ENCODE peak calls at places on chromosome 21, in seven cellular contexts. One of them, this sample, is unnamed.

GRCh38 chr21:36150192-36150711 is 6.4 kb upstream of the DOP1B start:
- DNase-seq in Peyer's patch: no peak
- DNase-seq in pancreas: no peak
- DNase-seq in IMR-90: peak; percentile 54
- DNase-seq in AG10803: peak; percentile 75
- DNase-seq in PC-9: no peak
- DNase-seq in kidney: no peak
- DNase-seq in this sample: peak; percentile 66

GRCh38 chr21:38819051-38819718 is 13.5 kb downstream of the ETS2 start:
- DNase-seq in Peyer's patch: no peak
- DNase-seq in pancreas: no peak
- DNase-seq in IMR-90: no peak
- DNase-seq in AG10803: no peak
- DNase-seq in PC-9: no peak
- DNase-seq in kidney: no peak
- DNase-seq in this sample: no peak

GRCh38 chr21:44681152-44681551 is 811 bp downstream of the KRTAP12-1 start:
- DNase-seq in Peyer's patch: no peak
- DNase-seq in pancreas: no peak
- DNase-seq in IMR-90: no peak
- DNase-seq in AG10803: no peak
- DNase-seq in PC-9: no peak
- DNase-seq in kidney: no peak
- DNase-seq in this sample: no peak

GRCh38 chr21:15289896-15290841 is 225.4 kb upstream of the NRIP1 start:
- DNase-seq in Peyer's patch: peak; percentile 89
- DNase-seq in pancreas: peak; percentile 78
- DNase-seq in IMR-90: no peak
- DNase-seq in AG10803: peak; percentile 16
- DNase-seq in PC-9: no peak
- DNase-seq in kidney: peak; percentile 71
- DNase-seq in this sample: no peak

GRCh38 chr21:46120301-46121285 is 22.7 kb downstream of the COL6A2 start:
- DNase-seq in Peyer's patch: peak; percentile 26
- DNase-seq in pancreas: peak; percentile 13
- DNase-seq in IMR-90: no peak
- DNase-seq in AG10803: no peak
- DNase-seq in PC-9: no peak
- DNase-seq in kidney: peak; percentile 64
- DNase-seq in this sample: no peak

GRCh38 chr21:34336756-34337391 is 26.9 kb upstream of the KCNE2 start:
- DNase-seq in Peyer's patch: no peak
- DNase-seq in pancreas: no peak
- DNase-seq in IMR-90: peak; percentile 87
- DNase-seq in AG10803: peak; percentile 74
- DNase-seq in PC-9: no peak
- DNase-seq in kidney: peak; percentile 29
- DNase-seq in this sample: no peak

GRCh38 chr21:37869661-37870060 is 46.6 kb downstream of the KCNJ6 start:
- DNase-seq in Peyer's patch: no peak
- DNase-seq in pancreas: no peak
- DNase-seq in IMR-90: no peak
- DNase-seq in AG10803: no peak
- DNase-seq in PC-9: no peak
- DNase-seq in kidney: no peak
- DNase-seq in this sample: no peak

GRCh38 chr21:45109831-45110492 is 35.6 kb downstream of the ADARB1 start:
- DNase-seq in Peyer's patch: no peak
- DNase-seq in pancreas: no peak
- DNase-seq in IMR-90: no peak
- DNase-seq in AG10803: no peak
- DNase-seq in PC-9: no peak
- DNase-seq in kidney: no peak
- DNase-seq in this sample: no peak

GRCh38 chr21:35273331-35273730 is 224.2 kb upstream of the RUNX1 start:
- DNase-seq in Peyer's patch: no peak
- DNase-seq in pancreas: no peak
- DNase-seq in IMR-90: no peak
- DNase-seq in AG10803: no peak
- DNase-seq in PC-9: peak; percentile 86
- DNase-seq in kidney: no peak
- DNase-seq in this sample: no peak

GRCh38 chr21:44443891-44444285 is 11.4 kb upstream of the LRRC3 start:
- DNase-seq in Peyer's patch: peak; percentile 41
- DNase-seq in pancreas: no peak
- DNase-seq in IMR-90: no peak
- DNase-seq in AG10803: no peak
- DNase-seq in PC-9: no peak
- DNase-seq in kidney: peak; percentile 67
- DNase-seq in this sample: no peak

GRCh38 chr21:43794857-43795256 is 5.5 kb downstream of the RRP1 start:
- DNase-seq in Peyer's patch: no peak
- DNase-seq in pancreas: no peak
- DNase-seq in IMR-90: no peak
- DNase-seq in AG10803: no peak
- DNase-seq in PC-9: no peak
- DNase-seq in kidney: peak; percentile 66
- DNase-seq in this sample: no peak

GRCh38 chr21:39657091-39657689 is 44.5 kb downstream of the B3GALT5 start:
- DNase-seq in Peyer's patch: peak; percentile 76
- DNase-seq in pancreas: peak; percentile 63
- DNase-seq in IMR-90: no peak
- DNase-seq in AG10803: no peak
- DNase-seq in PC-9: no peak
- DNase-seq in kidney: no peak
- DNase-seq in this sample: no peak

GRCh38 chr21:33070921-33071877 is 1.3 kb downstream of the OLIG1 start:
- DNase-seq in Peyer's patch: no peak
- DNase-seq in pancreas: no peak
- DNase-seq in IMR-90: no peak
- DNase-seq in AG10803: no peak
- DNase-seq in PC-9: no peak
- DNase-seq in kidney: no peak
- DNase-seq in this sample: no peak

GRCh38 chr21:33069994-33070811 is at the start of gene OLIG1:
- DNase-seq in Peyer's patch: no peak
- DNase-seq in pancreas: no peak
- DNase-seq in IMR-90: peak; percentile 10
- DNase-seq in AG10803: peak; percentile 7
- DNase-seq in PC-9: no peak
- DNase-seq in kidney: peak; percentile 82
- DNase-seq in this sample: no peak

GRCh38 chr21:33069243-33069642 is 698 bp upstream of the OLIG1 start:
- DNase-seq in Peyer's patch: no peak
- DNase-seq in pancreas: no peak
- DNase-seq in IMR-90: no peak
- DNase-seq in AG10803: no peak
- DNase-seq in PC-9: no peak
- DNase-seq in kidney: no peak
- DNase-seq in this sample: no peak

GRCh38 chr21:33067457-33067856 is 2.5 kb upstream of the OLIG1 start:
- DNase-seq in Peyer's patch: no peak
- DNase-seq in pancreas: no peak
- DNase-seq in IMR-90: no peak
- DNase-seq in AG10803: no peak
- DNase-seq in PC-9: no peak
- DNase-seq in kidney: no peak
- DNase-seq in this sample: no peak

GRCh38 chr21:33069645-33069993 is 322 bp upstream of the OLIG1 start:
- DNase-seq in Peyer's patch: no peak
- DNase-seq in pancreas: no peak
- DNase-seq in IMR-90: no peak
- DNase-seq in AG10803: no peak
- DNase-seq in PC-9: no peak
- DNase-seq in kidney: no peak
- DNase-seq in this sample: no peak
- H3K4me3 ChIP-seq in Peyer's patch: no peak overlapping the region
- H3K4me3 ChIP-seq in pancreas: peak overlapping the region; percentile 26
- H3K4me3 ChIP-seq in IMR-90: no peak overlapping the region
- H3K4me3 ChIP-seq in AG10803: no peak overlapping the region
- H3K4me3 ChIP-seq in PC-9: no peak overlapping the region
- H3K4me3 ChIP-seq in kidney: no peak overlapping the region
- H3K4me3 ChIP-seq in this sample: no peak overlapping the region

GRCh38 chr21:31622397-31622796 is 37.1 kb upstream of the SOD1 start:
- DNase-seq in Peyer's patch: no peak
- DNase-seq in pancreas: no peak
- DNase-seq in IMR-90: no peak
- DNase-seq in AG10803: no peak
- DNase-seq in PC-9: no peak
- DNase-seq in kidney: no peak
- DNase-seq in this sample: no peak
- TF ChIP-seq CTCF in Peyer's patch: no peak
- TF ChIP-seq CTCF in pancreas: no peak
- TF ChIP-seq CTCF in IMR-90: no peak
- TF ChIP-seq CTCF in AG10803: no peak
- TF ChIP-seq CTCF in PC-9: no peak
- TF ChIP-seq CTCF in kidney: no peak
- TF ChIP-seq CTCF in this sample: no peak

GRCh38 chr21:29604096-29604495 is 305.4 kb downstream of the BACH1 start:
- DNase-seq in Peyer's patch: no peak
- DNase-seq in pancreas: no peak
- DNase-seq in IMR-90: no peak
- DNase-seq in AG10803: no peak
- DNase-seq in PC-9: no peak
- DNase-seq in kidney: no peak
- DNase-seq in this sample: no peak

GRCh38 chr21:29606613-29607012 is 307.9 kb downstream of the BACH1 start:
- DNase-seq in Peyer's patch: no peak
- DNase-seq in pancreas: no peak
- DNase-seq in IMR-90: no peak
- DNase-seq in AG10803: no peak
- DNase-seq in PC-9: no peak
- DNase-seq in kidney: no peak
- DNase-seq in this sample: no peak

GRCh38 chr21:29601072-29601471 is 302.4 kb downstream of the BACH1 start:
- DNase-seq in Peyer's patch: no peak
- DNase-seq in pancreas: no peak
- DNase-seq in IMR-90: no peak
- DNase-seq in AG10803: no peak
- DNase-seq in PC-9: no peak
- DNase-seq in kidney: no peak
- DNase-seq in this sample: no peak
- H3K4me3 ChIP-seq in Peyer's patch: no peak overlapping the region
- H3K4me3 ChIP-seq in pancreas: no peak overlapping the region
- H3K4me3 ChIP-seq in IMR-90: no peak overlapping the region
- H3K4me3 ChIP-seq in AG10803: no peak overlapping the region
- H3K4me3 ChIP-seq in PC-9: no peak overlapping the region
- H3K4me3 ChIP-seq in kidney: no peak overlapping the region
- H3K4me3 ChIP-seq in this sample: no peak overlapping the region

DNA sequence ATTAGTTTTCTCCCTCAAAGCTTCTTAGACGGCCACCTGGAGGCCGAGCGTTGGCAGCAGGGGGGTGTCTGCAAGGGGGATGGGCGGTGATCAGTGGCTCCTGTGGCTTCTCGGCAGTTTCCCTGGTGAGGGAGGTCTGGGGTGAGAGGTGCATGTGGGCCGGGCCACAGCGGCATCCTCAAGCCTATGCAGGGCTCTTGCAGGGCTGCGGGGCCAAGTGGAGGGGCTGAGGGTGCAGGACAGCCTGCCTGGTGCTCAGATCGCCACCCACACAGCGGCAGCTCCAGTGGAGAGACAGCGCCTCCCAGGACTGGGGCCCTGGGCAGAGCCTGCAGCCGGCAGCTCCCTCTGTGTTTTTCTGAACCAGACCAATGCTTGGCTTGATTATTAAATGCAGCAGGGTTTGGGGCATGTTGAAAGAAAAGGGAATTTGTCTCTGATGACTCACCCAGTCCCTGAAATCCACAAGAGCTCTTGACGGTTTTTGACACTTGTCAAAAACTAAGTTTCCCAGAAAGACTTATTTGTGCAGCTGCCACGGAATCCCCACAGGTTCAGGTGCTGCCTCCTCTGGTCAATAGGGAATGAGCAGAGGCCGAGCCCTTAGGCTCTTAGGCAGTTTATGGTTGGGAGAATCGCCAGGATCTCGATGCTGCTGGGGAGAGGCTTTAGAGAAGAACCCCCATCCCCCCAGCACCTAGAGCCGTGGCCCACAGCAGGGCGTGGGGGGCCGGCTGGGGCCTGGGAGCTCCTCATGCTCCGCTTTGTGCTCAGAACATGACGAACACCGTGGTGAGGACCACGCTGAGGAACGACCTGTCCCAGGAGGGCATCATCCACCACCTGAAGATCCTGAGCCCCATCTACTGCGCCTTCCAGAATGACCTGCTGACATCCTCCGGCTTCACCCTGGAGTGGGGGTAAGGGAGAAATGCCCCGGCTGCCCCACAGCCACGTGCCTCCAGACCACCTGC is 54.7 kb downstream of the UMODL1 start:
- DNase-seq in Peyer's patch: no peak
- DNase-seq in pancreas: no peak
- DNase-seq in IMR-90: peak; percentile 59
- DNase-seq in AG10803: peak; percentile 69
- DNase-seq in PC-9: peak; percentile 72
- DNase-seq in kidney: peak; percentile 59
- DNase-seq in this sample: no peak
- TF ChIP-seq CTCF in Peyer's patch: no peak
- TF ChIP-seq CTCF in pancreas: no peak
- TF ChIP-seq CTCF in IMR-90: no peak
- TF ChIP-seq CTCF in AG10803: peak; percentile 19
- TF ChIP-seq CTCF in PC-9: peak; percentile 49
- TF ChIP-seq CTCF in kidney: no peak
- TF ChIP-seq CTCF in this sample: peak; percentile 31

GRCh38 chr21:26832513-26832912 is 12.7 kb downstream of the ADAMTS1 start:
- DNase-seq in Peyer's patch: no peak
- DNase-seq in pancreas: no peak
- DNase-seq in IMR-90: no peak
- DNase-seq in AG10803: no peak
- DNase-seq in PC-9: no peak
- DNase-seq in kidney: no peak
- DNase-seq in this sample: no peak

GRCh38 chr21:26833011-26833410 is 12.2 kb downstream of the ADAMTS1 start:
- DNase-seq in Peyer's patch: no peak
- DNase-seq in pancreas: no peak
- DNase-seq in IMR-90: no peak
- DNase-seq in AG10803: no peak
- DNase-seq in PC-9: no peak
- DNase-seq in kidney: no peak
- DNase-seq in this sample: no peak

GRCh38 chr21:26834181-26834945 is 10.8 kb downstream of the ADAMTS1 start:
- DNase-seq in Peyer's patch: no peak
- DNase-seq in pancreas: no peak
- DNase-seq in IMR-90: peak; percentile 58
- DNase-seq in AG10803: peak; percentile 49
- DNase-seq in PC-9: no peak
- DNase-seq in kidney: no peak
- DNase-seq in this sample: no peak

GRCh38 chr21:26835027-26835713 is 10.0 kb downstream of the ADAMTS1 start:
- DNase-seq in Peyer's patch: no peak
- DNase-seq in pancreas: no peak
- DNase-seq in IMR-90: peak; percentile 85
- DNase-seq in AG10803: peak; percentile 85
- DNase-seq in PC-9: no peak
- DNase-seq in kidney: no peak
- DNase-seq in this sample: no peak

DNA sequence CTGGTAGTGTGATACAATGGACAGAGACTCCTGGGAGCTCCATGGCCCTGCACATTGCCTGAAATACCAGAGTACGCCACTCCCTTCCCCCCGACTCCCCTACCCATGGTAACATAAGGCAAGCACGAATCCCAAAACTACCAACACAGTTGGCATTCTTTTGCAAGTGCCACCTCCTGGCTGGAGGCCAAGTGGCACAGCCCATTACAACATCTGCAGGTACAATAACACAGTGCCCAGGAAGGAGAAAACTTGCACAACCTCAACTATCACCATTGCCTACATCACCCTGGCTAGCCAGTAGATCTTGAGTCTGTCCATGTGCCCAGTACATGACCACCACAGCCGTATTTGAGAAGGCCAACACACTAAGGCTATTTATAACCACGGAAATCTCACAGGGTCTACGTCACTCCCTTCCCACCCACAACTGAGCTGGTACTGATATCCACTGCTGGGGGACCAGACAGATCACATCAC is 11.7 kb downstream of the ADAMTS1 start:
- DNase-seq in Peyer's patch: no peak
- DNase-seq in pancreas: no peak
- DNase-seq in IMR-90: no peak
- DNase-seq in AG10803: no peak
- DNase-seq in PC-9: no peak
- DNase-seq in kidney: no peak
- DNase-seq in this sample: no peak
- H3K4me3 ChIP-seq in Peyer's patch: no peak overlapping the region
- H3K4me3 ChIP-seq in pancreas: no peak overlapping the region
- H3K4me3 ChIP-seq in IMR-90: no peak overlapping the region
- H3K4me3 ChIP-seq in AG10803: no peak overlapping the region
- H3K4me3 ChIP-seq in PC-9: no peak overlapping the region
- H3K4me3 ChIP-seq in kidney: no peak overlapping the region
- H3K4me3 ChIP-seq in this sample: no peak overlapping the region